ENCODE peak calls at places on chromosomes 16 and 17, in ten cellular contexts. U is spleen, C is pancreas, M is Peyer's patch, W is OCI-LY7, L is sigmoid colon, E is stomach, T is SJCRH30, A is HCT116, O is tibial nerve. J is an unnamed sample. For H3K4me1, the result is how much of the 10 kb centered on the place peaks cover.

GRCh38 chr16:73329363-73330306 is 281.7 kb upstream of the ZFHX3 start:
- DNase-seq in M (peak), A (no peak), L (no peak), E (no peak), T (no peak), W (no peak), U (no peak), O (no peak), C (no peak), J (no peak)

GRCh38 chr16:66728117-66728787 is 23.2 kb downstream of the DYNC1LI2 start:
- DNase-seq in O (no peak), E (peak), C (no peak), A (peak), L (peak), U (no peak), W (peak), T (peak), M (no peak), J (peak)

GRCh38 chr17:42684033-42684625 is 1.8 kb downstream of the CNTNAP1 start:
- DNase-seq in E (peak), C (no peak), O (no peak), A (no peak), L (no peak), M (no peak), W (no peak), U (no peak), T (no peak), J (no peak)

GRCh38 chr17:60941028-60941427 is 263.4 kb downstream of the BCAS3 start:
- DNase-seq in T (peak), L (no peak), A (no peak), O (peak), C (no peak), U (no peak), E (peak), M (peak), W (no peak), J (no peak)

GRCh38 chr17:66593116-66593515 is 241.8 kb upstream of the CACNG5 start:
- DNase-seq in C (no peak), U (no peak), A (no peak), O (no peak), W (no peak), L (no peak), E (no peak), M (no peak), T (no peak), J (no peak)

GRCh38 chr16:49464877-49465504 is 91.4 kb downstream of the C16orf78 start:
- DNase-seq in M (peak), O (no peak), A (no peak), U (peak), E (peak), C (no peak), L (peak), W (peak), T (no peak), J (no peak)

GRCh38 chr17:70320642-70321345 is 151.5 kb downstream of the KCNJ2 start:
- DNase-seq in M (no peak), O (no peak), L (no peak), W (no peak), T (no peak), E (no peak), A (no peak), U (no peak), C (no peak), J (peak)

GRCh38 chr17:4364622-4365041 is 1.8 kb downstream of the UBE2G1 start:
- DNase-seq in M (no peak), C (no peak), A (no peak), E (no peak), T (no peak), O (no peak), W (no peak), L (peak), U (peak), J (no peak)

GRCh38 chr17:50708050-50709000 is 611 bp upstream of the ANKRD40 start:
- DNase-seq in T (peak), M (no peak), O (no peak), A (no peak), E (no peak), W (peak), C (no peak), U (no peak), L (no peak), J (no peak)

GRCh38 chr17:76716834-76717205 is 6.1 kb upstream of the MXRA7 start:
- DNase-seq in U (peak), T (no peak), A (no peak), O (no peak), C (no peak), E (no peak), W (no peak), M (no peak), L (no peak), J (peak)

GRCh38 chr17:15291674-15292361 is 26.7 kb upstream of the PMP22 start:
- DNase-seq in C (no peak), U (no peak), A (no peak), E (peak), M (no peak), O (no peak), T (peak), L (no peak), W (no peak), J (no peak)

GRCh38 chr17:38761612-38762011 is 9.1 kb downstream of the PSMB3 start:
- DNase-seq in A (peak), C (no peak), T (peak), E (no peak), M (no peak), O (no peak), W (peak), L (no peak), U (peak), J (no peak)

GRCh38 chr17:39640493-39641118 is 3.7 kb downstream of the STARD3 start:
- DNase-seq in U (no peak), O (no peak), L (no peak), M (no peak), W (no peak), C (no peak), E (no peak), A (no peak), T (no peak), J (no peak)

GRCh38 chr17:32124985-32125847 is 17.1 kb upstream of the RHOT1 start:
- DNase-seq in O (no peak), L (no peak), T (peak), U (no peak), W (no peak), A (no peak), C (no peak), M (peak), E (peak), J (no peak)

GRCh38 chr16:19228575-19228974 is 57.0 kb upstream of the CLEC19A start:
- DNase-seq in A (no peak), L (no peak), E (no peak), W (no peak), U (no peak), C (no peak), M (no peak), T (no peak), O (no peak), J (no peak)

GRCh38 chr17:14201595-14201994 is 35.1 kb downstream of the CDRT15 start:
- DNase-seq in T (no peak), C (no peak), L (no peak), E (no peak), O (no peak), M (peak), U (peak), A (no peak), W (no peak), J (no peak)

GRCh38 chr17:34357398-34357797 is 1.1 kb downstream of the CCL13 start:
- DNase-seq in C (no peak), A (no peak), E (no peak), T (no peak), M (no peak), W (no peak), O (no peak), U (no peak), L (no peak), J (no peak)

GRCh38 chr17:14747576-14747940 is 446.7 kb downstream of the HS3ST3B1 start:
- DNase-seq in U (no peak), C (no peak), T (no peak), A (no peak), E (no peak), W (no peak), M (no peak), O (no peak), L (no peak), J (no peak)

GRCh38 chr17:48236681-48237134 is 129.1 kb downstream of the SNX11 start:
- DNase-seq in U (no peak), A (peak), W (no peak), T (no peak), M (no peak), C (no peak), O (no peak), E (no peak), L (no peak), J (peak)

GRCh38 chr17:8954339-8954738 is 11.2 kb downstream of the PIK3R5 start:
- DNase-seq in W (peak), U (peak), L (peak), C (no peak), E (peak), O (peak), M (peak), A (no peak), T (no peak), J (peak)

GRCh38 chr16:66523861-66524354 is 26.0 kb downstream of the TK2 start:
- DNase-seq in L (no peak), E (no peak), W (peak), O (no peak), U (peak), T (peak), C (no peak), A (no peak), M (peak), J (no peak)

GRCh38 chr16:57544129-57544653 is 1.7 kb downstream of the ADGRG5 start:
- DNase-seq in E (no peak), U (peak), W (peak), C (no peak), A (no peak), M (peak), O (no peak), T (no peak), L (no peak), J (no peak)

GRCh38 chr17:65184235-65184959 is 47.2 kb downstream of the RGS9 start:
- DNase-seq in L (no peak), O (no peak), M (no peak), C (no peak), T (no peak), A (no peak), W (no peak), U (no peak), E (no peak), J (no peak)

GRCh38 chr17:65182233-65182632 is 45.1 kb downstream of the RGS9 start:
- DNase-seq in T (no peak), C (no peak), E (no peak), W (peak), M (no peak), L (no peak), U (no peak), A (no peak), O (no peak), J (no peak)

GRCh38 chr17:65185060-65185459 is 47.9 kb downstream of the RGS9 start:
- DNase-seq in A (no peak), U (no peak), T (no peak), W (no peak), E (no peak), L (no peak), M (no peak), O (no peak), C (no peak), J (no peak)

GRCh38 chr17:65185686-65186382 is 48.7 kb downstream of the RGS9 start:
- DNase-seq in C (no peak), O (no peak), T (no peak), A (no peak), L (no peak), U (no peak), W (no peak), M (no peak), E (no peak), J (no peak)

DNA sequence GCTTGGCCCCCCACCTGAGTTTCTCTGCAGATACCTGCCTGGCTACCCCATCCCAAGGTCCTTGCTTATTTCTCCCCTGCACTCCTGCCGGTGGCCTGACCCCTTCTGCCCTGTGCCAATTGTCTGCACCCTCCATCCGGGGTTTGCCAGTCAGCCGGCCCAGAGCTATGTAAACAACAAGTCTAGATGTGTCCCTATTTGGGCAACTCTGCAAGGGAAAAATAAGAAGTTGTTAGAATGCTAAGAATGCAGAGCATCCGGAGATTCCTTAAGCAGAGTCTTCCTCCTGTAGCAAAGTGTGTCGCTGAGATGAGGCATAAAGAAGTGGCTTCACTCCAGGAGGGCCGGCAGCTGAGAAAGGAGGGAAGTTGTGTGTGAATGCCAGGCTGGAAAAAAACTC is 46.6 kb downstream of the RGS9 start:
- DNase-seq in C (no peak), A (no peak), O (no peak), M (no peak), U (no peak), T (no peak), E (no peak), W (no peak), L (no peak), J (peak)
- H3K4me1 ChIP-seq in C (under half), A (under half), O (under half), M (under half), U (under half), T (under half), E (under half), W (half or more), L (under half), J (under half)

DNA sequence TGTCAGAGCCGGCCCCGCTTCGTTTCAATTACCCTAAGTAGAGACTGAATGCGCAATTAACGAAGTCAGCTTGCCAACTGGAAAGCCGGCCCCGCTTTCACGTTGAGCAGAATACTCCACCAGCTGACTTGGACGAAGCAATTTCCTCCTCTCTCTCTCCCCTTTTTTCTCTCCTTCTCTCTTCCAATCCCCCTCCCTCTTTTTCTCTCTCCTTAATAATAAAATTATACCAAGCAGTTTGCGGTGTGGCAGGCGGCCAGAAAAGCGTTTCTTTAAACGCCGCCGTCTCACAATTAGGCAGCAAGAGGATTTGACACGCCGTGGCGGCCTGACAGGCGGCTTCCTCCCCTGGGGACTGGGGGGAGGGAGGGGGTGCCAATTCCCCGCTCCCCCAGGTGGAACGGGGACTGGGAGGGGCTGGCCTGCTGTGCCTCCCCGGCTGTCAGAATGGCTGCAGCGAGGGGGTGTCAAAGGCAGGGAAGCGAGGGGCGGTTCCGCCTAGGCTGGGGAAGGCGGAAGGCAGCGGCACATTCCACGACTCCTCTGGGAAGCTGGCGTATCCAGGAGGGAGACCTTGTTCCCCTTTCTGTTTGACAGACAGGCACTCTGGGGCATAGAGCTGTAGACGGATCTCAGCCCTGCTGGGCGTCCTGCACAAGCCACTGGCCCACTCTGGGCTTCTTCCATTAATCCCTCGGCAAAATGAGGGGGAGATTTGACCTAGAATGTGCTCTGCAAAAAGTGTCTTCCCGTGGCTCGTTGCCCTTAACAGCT is 52.8 kb downstream of the SREBF1 start:
- DNase-seq in U (peak), E (peak), C (peak), O (peak), T (peak), L (no peak), W (peak), A (no peak), M (peak), J (peak)
- H3K4me1 ChIP-seq in U (half or more), E (half or more), C (under half), O (under half), T (half or more), L (half or more), W (half or more), A (half or more), M (under half), J (half or more)

GRCh38 chr17:64504769-64505319 is 1.2 kb downstream of the DDX5 start:
- DNase-seq in L (no peak), M (no peak), A (no peak), W (no peak), E (no peak), U (no peak), T (no peak), C (no peak), O (no peak), J (peak)
- H3K4me1 ChIP-seq in L (half or more), M (under half), A (under half), W (half or more), E (under half), U (half or more), T (under half), C (under half), O (under half), J (under half)

GRCh38 chr16:2472885-2473284 is 1.8 kb downstream of the NTN3 start:
- DNase-seq in C (no peak), E (no peak), L (no peak), O (no peak), M (no peak), W (no peak), T (no peak), U (no peak), A (no peak), J (no peak)

GRCh38 chr16:2474877-2475412 is at the start of gene TBC1D24:
- DNase-seq in L (peak), A (peak), C (peak), M (peak), U (peak), O (peak), W (peak), T (peak), E (peak), J (peak)

GRCh38 chr16:2472488-2472864 is 1.4 kb downstream of the NTN3 start:
- DNase-seq in W (no peak), C (no peak), O (no peak), T (no peak), A (no peak), M (no peak), E (no peak), U (no peak), L (no peak), J (no peak)

GRCh38 chr16:2473999-2474876 is 689 bp upstream of the TBC1D24 start:
- DNase-seq in W (peak), U (peak), L (no peak), T (peak), A (no peak), C (peak), M (peak), O (no peak), E (peak), J (peak)

GRCh38 chr16:2473425-2473926 is 1.5 kb upstream of the TBC1D24 start:
- DNase-seq in O (no peak), T (no peak), E (no peak), M (no peak), W (peak), C (peak), U (peak), L (no peak), A (no peak), J (no peak)
- H3K4me1 ChIP-seq in O (under half), T (under half), E (half or more), M (half or more), W (half or more), C (under half), U (half or more), L (under half), A (half or more), J (half or more)

GRCh38 chr17:83057397-83057761 is 22.0 kb upstream of the METRNL start:
- DNase-seq in M (peak), W (no peak), O (peak), U (no peak), E (peak), A (no peak), L (no peak), C (no peak), T (no peak), J (no peak)
- H3K4me1 ChIP-seq in M (under half), W (under half), O (under half), U (under half), E (under half), A (under half), L (under half), C (under half), T (under half), J (under half)

DNA sequence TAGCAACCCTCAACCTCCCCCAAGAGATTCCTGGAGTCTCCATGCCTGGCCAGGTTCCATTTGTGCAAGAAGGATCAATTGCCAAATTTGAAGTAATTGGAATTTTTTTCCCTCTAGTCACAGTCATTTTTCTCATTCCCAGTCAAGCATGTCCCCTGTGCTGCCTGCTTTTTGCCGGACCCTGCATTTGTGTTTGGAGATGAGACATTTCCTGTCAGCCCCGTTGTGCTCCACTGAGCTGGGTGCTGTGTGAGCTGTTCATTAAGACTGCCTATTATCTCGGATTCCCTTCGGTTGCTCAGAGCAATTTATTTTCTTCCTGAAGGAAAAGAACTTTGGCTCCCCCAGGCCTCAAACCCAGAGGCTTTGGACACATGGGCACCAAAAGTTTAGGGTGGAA is 201.0 kb upstream of the NLRP1 start:
- DNase-seq in W (peak), E (no peak), O (no peak), C (no peak), A (no peak), U (no peak), L (no peak), M (no peak), T (no peak), J (peak)
- H3K4me1 ChIP-seq in W (under half), E (under half), O (under half), C (under half), A (under half), U (under half), L (under half), M (under half), T (under half), J (under half)

GRCh38 chr17:68424188-68424587 is 33.1 kb downstream of the WIPI1 start:
- DNase-seq in A (no peak), M (no peak), U (no peak), E (no peak), L (no peak), C (no peak), T (no peak), O (no peak), W (no peak), J (no peak)

GRCh38 chr17:68423251-68423650 is 34.0 kb downstream of the WIPI1 start:
- DNase-seq in T (no peak), A (no peak), E (no peak), L (no peak), W (no peak), M (no peak), U (no peak), O (no peak), C (no peak), J (no peak)

GRCh38 chr17:68424861-68425260 is 32.4 kb downstream of the WIPI1 start:
- DNase-seq in A (no peak), O (no peak), E (no peak), L (no peak), W (no peak), M (no peak), T (no peak), C (no peak), U (no peak), J (no peak)

GRCh38 chr17:68421486-68421885 is 35.8 kb downstream of the WIPI1 start:
- DNase-seq in W (no peak), O (no peak), T (no peak), A (no peak), E (no peak), L (no peak), U (no peak), M (no peak), C (no peak), J (no peak)

DNA sequence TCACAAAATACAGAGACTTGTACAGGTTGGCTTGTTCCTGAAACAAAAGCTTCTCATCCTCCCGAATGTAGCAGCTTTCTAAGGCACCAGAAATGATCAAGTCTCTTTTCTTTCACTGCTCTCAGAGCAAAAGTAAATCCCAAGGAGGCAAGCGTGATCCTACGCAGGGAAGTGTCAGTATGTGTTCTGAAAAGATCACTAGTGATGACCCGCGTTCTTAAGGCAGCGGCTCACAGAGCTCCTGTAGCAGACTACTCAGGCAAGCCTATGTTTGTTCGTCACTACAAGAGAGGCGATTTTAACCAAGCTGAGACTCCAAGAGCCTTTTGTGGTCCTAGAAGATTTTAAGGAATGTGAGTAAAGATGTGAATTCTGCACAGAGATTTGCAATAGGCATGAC is 34.5 kb downstream of the WIPI1 start:
- DNase-seq in O (no peak), L (no peak), T (no peak), C (no peak), W (no peak), M (no peak), E (no peak), U (no peak), A (no peak), J (no peak)
- H3K4me1 ChIP-seq in O (under half), L (under half), T (under half), C (under half), W (under half), M (under half), E (under half), U (under half), A (under half), J (under half)

DNA sequence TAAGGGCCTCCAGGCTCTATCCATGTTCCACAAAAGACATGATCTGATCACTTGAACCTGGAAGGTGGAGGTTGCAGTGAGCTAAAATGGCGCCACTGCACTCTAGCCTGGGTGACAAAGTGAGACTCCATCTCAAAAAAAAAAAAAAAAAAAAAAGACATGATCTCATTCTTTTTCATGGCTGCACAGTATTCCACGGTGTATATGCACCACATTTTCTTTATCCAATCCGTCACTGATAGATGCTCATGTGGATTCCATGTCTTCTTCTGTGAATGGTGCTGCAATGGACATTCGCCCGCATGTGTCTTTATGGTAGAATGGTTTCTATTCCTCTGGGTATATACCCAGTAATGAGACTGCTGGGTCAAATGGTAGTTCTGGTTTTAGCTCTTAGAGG is 124.4 kb downstream of the ANKRD11 start:
- DNase-seq in U (no peak), E (no peak), T (no peak), O (no peak), L (no peak), W (no peak), M (no peak), A (no peak), C (no peak), J (no peak)
- H3K4me1 ChIP-seq in U (half or more), E (under half), T (under half), O (under half), L (half or more), W (under half), M (under half), A (half or more), C (under half), J (under half)